ENCODE peak calls at places on chromosomes 13 and 19, in seven cellular contexts. L, I, F, Y, P, J and C are unnamed samples.

GRCh38 chr19:6768236-6768785 is 1.1 kb upstream of the SH2D3A start:
- DNase-seq in J (no peak), Y (no peak), P (no peak), L (no peak), F (no peak), I (no peak), C (no peak)

GRCh38 chr13:45781553-45782326 is 69.8 kb downstream of the SIAH3 start:
- DNase-seq in Y (no peak), L (peak), F (no peak), I (peak), P (peak), J (peak), C (peak)

GRCh38 chr13:22154041-22154440 is 483.2 kb downstream of the FGF9 start:
- DNase-seq in I (no peak), Y (no peak), P (no peak), F (no peak), J (no peak), L (no peak), C (no peak)

GRCh38 chr19:1822210-1822609 is 10.1 kb upstream of the ATP8B3 start:
- DNase-seq in L (no peak), I (no peak), P (no peak), J (no peak), Y (no peak), F (no peak), C (no peak)

GRCh38 chr19:7337380-7338194 is 11.2 kb upstream of the ARHGEF18 start:
- DNase-seq in F (no peak), L (no peak), J (no peak), I (peak), P (no peak), Y (peak), C (no peak)

GRCh38 chr19:1229837-1230584 is 7.8 kb downstream of the CBARP start:
- DNase-seq in P (no peak), I (no peak), F (no peak), L (no peak), Y (no peak), J (no peak), C (no peak)

GRCh38 chr13:27038323-27038722 is 133.3 kb downstream of the USP12 start:
- DNase-seq in J (peak), F (no peak), I (no peak), P (no peak), Y (no peak), L (no peak), C (peak)

GRCh38 chr13:98565726-98566577 is 11.0 kb downstream of the STK24 start:
- DNase-seq in P (peak), Y (no peak), I (peak), F (no peak), L (peak), J (peak), C (no peak)

GRCh38 chr13:45584816-45585215 is 30.7 kb downstream of the ERICH6B start:
- DNase-seq in I (no peak), Y (no peak), F (no peak), P (no peak), L (no peak), J (no peak), C (no peak)

GRCh38 chr13:88701551-88701950 is 1030.4 kb downstream of the SLITRK5 start:
- DNase-seq in P (no peak), L (no peak), Y (no peak), J (no peak), I (no peak), F (no peak), C (no peak)

GRCh38 chr13:92658293-92658692 is 568.3 kb upstream of the GPC6 start:
- DNase-seq in Y (no peak), J (no peak), I (no peak), P (no peak), F (no peak), L (no peak), C (no peak)

GRCh38 chr19:19157808-19158207 is 12.3 kb downstream of the MEF2B start:
- DNase-seq in I (no peak), Y (no peak), J (no peak), F (no peak), P (no peak), L (no peak), C (no peak)

GRCh38 chr19:57651654-57651996 is 17.1 kb upstream of the ZSCAN4 start:
- DNase-seq in I (no peak), P (no peak), Y (no peak), J (no peak), L (no peak), F (no peak), C (no peak)

GRCh38 chr19:42113641-42114348 is 18.5 kb downstream of the POU2F2 start:
- DNase-seq in P (peak), Y (peak), F (no peak), I (no peak), J (peak), L (no peak), C (peak)

GRCh38 chr13:20993661-20994440 is 67.5 kb downstream of the LATS2 start:
- DNase-seq in F (no peak), J (no peak), P (no peak), L (no peak), Y (no peak), I (no peak), C (peak)

DNA sequence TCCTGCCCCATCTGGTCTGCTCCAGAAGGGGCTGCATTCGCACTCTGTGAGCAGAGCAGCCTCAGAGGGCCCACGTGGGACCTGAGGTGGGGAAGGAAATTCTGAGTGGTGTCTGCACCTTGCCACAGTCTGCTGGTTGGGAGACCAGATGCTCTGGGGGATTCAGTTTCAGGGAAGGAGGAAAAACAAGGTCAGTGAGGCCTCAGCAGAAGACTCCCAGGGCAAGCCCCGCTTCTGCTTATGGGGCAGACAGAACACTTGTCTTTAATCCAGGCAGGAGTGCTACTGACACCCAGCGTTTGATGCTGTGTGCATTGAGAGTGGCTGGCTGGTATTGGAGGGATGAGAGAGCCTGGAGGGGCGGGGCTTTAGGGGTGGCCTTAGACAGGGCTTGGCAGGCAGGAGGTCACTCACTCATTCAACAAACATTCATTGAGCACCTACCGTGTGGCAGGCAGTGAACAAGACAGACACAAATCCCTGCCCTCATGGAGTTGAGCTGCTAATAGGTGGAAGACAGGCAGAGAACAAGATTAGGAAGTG is 4.9 kb upstream of the CLEC17A start:
- DNase-seq in L (no peak), J (no peak), Y (no peak), F (no peak), P (no peak), I (no peak), C (no peak)
- H3K4me3 ChIP-seq in L (no peak), J (no peak), Y (no peak), F (no peak), P (no peak), I (no peak), C (no peak)

GRCh38 chr13:100088282-100088647 is 628 bp upstream of the PCCA start:
- DNase-seq in J (no peak), P (no peak), Y (no peak), F (no peak), L (no peak), I (no peak), C (no peak)

GRCh38 chr13:100095498-100095897 is 6.6 kb downstream of the PCCA start:
- DNase-seq in P (no peak), F (no peak), Y (no peak), I (no peak), L (no peak), J (no peak), C (no peak)

GRCh38 chr13:100088648-100089601 is at the start of gene PCCA:
- DNase-seq in I (peak), P (peak), F (peak), L (peak), J (peak), Y (peak), C (peak)

GRCh38 chr13:100090861-100091260 is 2.0 kb downstream of the PCCA start:
- DNase-seq in L (no peak), F (no peak), J (no peak), Y (no peak), I (no peak), P (no peak), C (no peak)

DNA sequence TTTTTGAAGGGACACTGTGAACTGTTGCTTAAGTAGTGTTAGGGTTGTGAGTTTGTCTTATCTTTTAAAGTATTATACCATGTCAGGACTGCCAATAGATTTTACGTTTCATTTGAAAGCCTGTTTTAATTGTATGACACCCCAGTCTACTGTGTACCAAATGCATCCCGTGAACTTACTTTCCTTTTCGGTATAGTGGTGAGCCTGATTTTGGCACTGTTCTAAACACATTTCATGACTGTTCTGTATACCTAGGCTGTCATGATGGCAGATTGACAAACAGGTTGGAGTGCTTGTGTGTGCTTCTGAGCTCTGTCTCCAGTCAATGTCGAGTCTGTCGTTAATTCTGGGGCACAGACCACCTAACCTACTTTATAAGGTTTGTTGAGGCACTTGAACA is 740 bp downstream of the PCCA start:
- DNase-seq in L (peak), I (no peak), J (peak), Y (no peak), F (no peak), P (no peak), C (no peak)
- TF ChIP-seq CTCF in L (no peak), I (no peak), J (no peak), Y (no peak), F (no peak), P (no peak), C (no peak)

GRCh38 chr19:48608798-48609263 is 2.3 kb downstream of the SPACA4 start:
- DNase-seq in L (peak), P (no peak), Y (no peak), F (no peak), J (peak), I (peak), C (peak)
- H3K4me3 ChIP-seq in L (no peak), P (no peak), Y (no peak), F (no peak), J (no peak), I (no peak), C (no peak)

DNA sequence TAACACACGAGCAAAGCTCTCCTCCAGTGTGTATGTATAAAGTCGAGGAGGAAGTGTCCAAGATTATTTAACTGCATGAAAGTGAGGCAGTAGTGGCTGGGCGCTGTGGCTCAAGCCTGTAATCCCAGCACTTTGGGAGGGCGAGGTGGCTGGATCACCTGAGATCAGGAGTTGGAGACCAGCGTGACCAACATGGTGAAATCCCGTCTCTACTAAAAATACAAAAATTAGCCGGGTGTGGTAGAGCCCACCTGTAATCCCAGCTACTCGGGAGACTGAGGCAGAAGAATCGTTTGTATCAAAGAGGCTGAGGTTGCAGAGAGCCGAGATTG is 1.2 kb upstream of the ZNF20 start:
- DNase-seq in J (no peak), I (no peak), P (no peak), Y (no peak), F (no peak), L (no peak), C (no peak)
- TF ChIP-seq CTCF in J (no peak), I (no peak), P (no peak), Y (no peak), F (no peak), L (no peak), C (no peak)

GRCh38 chr13:114110091-114110829 is 22.2 kb downstream of the RASA3 start:
- DNase-seq in F (peak), I (peak), J (no peak), Y (peak), L (no peak), P (peak), C (no peak)
- H3K4me3 ChIP-seq in F (no peak), I (no peak), J (no peak), Y (no peak), L (no peak), P (no peak), C (no peak)

GRCh38 chr19:14774373-14774772 is 4.0 kb downstream of the ADGRE2 start:
- DNase-seq in P (no peak), J (no peak), Y (no peak), L (no peak), I (no peak), F (no peak), C (no peak)

GRCh38 chr19:14770944-14771839 is 7.2 kb downstream of the ADGRE2 start:
- DNase-seq in I (no peak), L (no peak), F (no peak), P (no peak), J (no peak), Y (no peak), C (no peak)

GRCh38 chr19:14772995-14773394 is 5.4 kb downstream of the ADGRE2 start:
- DNase-seq in J (no peak), Y (no peak), L (no peak), P (no peak), I (no peak), F (no peak), C (no peak)

GRCh38 chr19:14772467-14772866 is 5.9 kb downstream of the ADGRE2 start:
- DNase-seq in F (no peak), J (no peak), P (no peak), I (no peak), L (no peak), Y (no peak), C (no peak)

GRCh38 chr19:14775855-14776254 is 2.5 kb downstream of the ADGRE2 start:
- DNase-seq in F (no peak), L (no peak), I (peak), Y (no peak), P (no peak), J (no peak), C (no peak)
- TF ChIP-seq CTCF in F (no peak), L (no peak), I (no peak), Y (no peak), P (no peak), J (no peak), C (no peak)